ENCODE peak calls at places on chromosomes 7 and 10, in five cellular contexts. L is K562, F is kidney epithelial cell, J is psoas muscle, H is AG09309. K is an unnamed sample.

GRCh38 chr10:5284311-5285057 is 80.3 kb upstream of the UCN3 start:
- DNase-seq in L (peak), F (peak), J (no peak), H (no peak), K (no peak)

GRCh38 chr7:27199820-27200760 is at the start of gene HOXA13:
- DNase-seq in L (peak), F (no peak), J (no peak), H (no peak), K (no peak)

GRCh38 chr10:128498746-128499145 is 372.5 kb upstream of the MKI67 start:
- DNase-seq in L (no peak), F (no peak), J (no peak), H (no peak), K (no peak)

GRCh38 chr10:130971123-130971435 is 340.4 kb downstream of the TCERG1L start:
- DNase-seq in L (no peak), F (no peak), J (no peak), H (no peak), K (no peak)

GRCh38 chr10:114081911-114082583 is 38.4 kb downstream of the ADRB1 start:
- DNase-seq in L (no peak), F (no peak), J (no peak), H (no peak), K (no peak)

GRCh38 chr10:104351067-104351681 is 2.5 kb upstream of the CFAP58 start:
- DNase-seq in L (no peak), F (no peak), J (no peak), H (no peak), K (no peak)

GRCh38 chr10:112335866-112336265 is 38.0 kb upstream of the ACSL5 start:
- DNase-seq in L (no peak), F (no peak), J (no peak), H (no peak), K (no peak)

GRCh38 chr10:79444243-79445119 is 943 bp downstream of the ZCCHC24 start:
- DNase-seq in L (peak), F (no peak), J (peak), H (no peak), K (no peak)

GRCh38 chr10:22103701-22104100 is 100.2 kb upstream of the DNAJC1 start:
- DNase-seq in L (peak), F (no peak), J (no peak), H (no peak), K (no peak)

GRCh38 chr10:266974-267425 is 131.7 kb downstream of the ZMYND11 start:
- DNase-seq in L (no peak), F (no peak), J (no peak), H (no peak), K (no peak)

GRCh38 chr10:123687758-123688157 is 21.6 kb downstream of the GPR26 start:
- DNase-seq in L (no peak), F (no peak), J (no peak), H (no peak), K (no peak)

GRCh38 chr7:134920026-134920758 is 66.1 kb upstream of the AGBL3 start:
- DNase-seq in L (no peak), F (no peak), J (no peak), H (peak), K (peak)

GRCh38 chr7:11341285-11341944 is 367.7 kb downstream of the PHF14 start:
- DNase-seq in L (no peak), F (no peak), J (no peak), H (no peak), K (peak)

GRCh38 chr10:129099486-129099885 is 367.6 kb upstream of the MGMT start:
- DNase-seq in L (no peak), F (no peak), J (no peak), H (no peak), K (no peak)

GRCh38 chr10:17029581-17030271 is 99.9 kb downstream of the CUBN start:
- DNase-seq in L (peak), F (no peak), J (peak), H (no peak), K (peak)

GRCh38 chr7:128462427-128462826 is 6.7 kb downstream of the HILPDA start:
- DNase-seq in L (no peak), F (no peak), J (no peak), H (no peak), K (no peak)

GRCh38 chr10:18414061-18414460 is 237.3 kb downstream of the NSUN6 start:
- DNase-seq in L (no peak), F (no peak), J (no peak), H (no peak), K (no peak)

GRCh38 chr10:25177754-25178135 is 2.9 kb downstream of the GPR158 start:
- DNase-seq in L (no peak), F (no peak), J (no peak), H (no peak), K (no peak)

GRCh38 chr10:25177093-25177753 is 2.4 kb downstream of the GPR158 start:
- DNase-seq in L (no peak), F (no peak), J (no peak), H (no peak), K (no peak)

GRCh38 chr10:25175527-25176420 is 973 bp downstream of the GPR158 start:
- DNase-seq in L (no peak), F (no peak), J (no peak), H (no peak), K (no peak)

GRCh38 chr10:25176421-25176968 is 1.7 kb downstream of the GPR158 start:
- DNase-seq in L (no peak), F (no peak), J (no peak), H (no peak), K (no peak)

GRCh38 chr10:25174461-25175230 is at the start of gene GPR158:
- DNase-seq in L (peak), F (peak), J (peak), H (peak), K (peak)
- H3K4me3 ChIP-seq in L (peak), F (peak), J (peak), H (peak), K (peak)

GRCh38 chr7:47764746-47765145 is 182.8 kb upstream of the TNS3 start:
- DNase-seq in L (no peak), F (no peak), J (no peak), H (no peak), K (no peak)
- TF ChIP-seq CTCF in L (no peak), F (no peak), J (no peak), H (no peak), K (no peak)

GRCh38 chr7:47846117-47846836 is 102.0 kb downstream of the PKD1L1 start:
- DNase-seq in L (no peak), F (peak), J (no peak), H (no peak), K (no peak)
- H3K4me3 ChIP-seq in L (no peak), F (no peak), J (no peak), H (no peak), K (no peak)

GRCh38 chr10:70319824-70320223 is 36.0 kb upstream of the NPFFR1 start:
- DNase-seq in L (no peak), F (no peak), J (no peak), H (no peak), K (no peak)
- TF ChIP-seq CTCF in L (no peak), F (no peak), J (no peak), H (no peak), K (no peak)

DNA sequence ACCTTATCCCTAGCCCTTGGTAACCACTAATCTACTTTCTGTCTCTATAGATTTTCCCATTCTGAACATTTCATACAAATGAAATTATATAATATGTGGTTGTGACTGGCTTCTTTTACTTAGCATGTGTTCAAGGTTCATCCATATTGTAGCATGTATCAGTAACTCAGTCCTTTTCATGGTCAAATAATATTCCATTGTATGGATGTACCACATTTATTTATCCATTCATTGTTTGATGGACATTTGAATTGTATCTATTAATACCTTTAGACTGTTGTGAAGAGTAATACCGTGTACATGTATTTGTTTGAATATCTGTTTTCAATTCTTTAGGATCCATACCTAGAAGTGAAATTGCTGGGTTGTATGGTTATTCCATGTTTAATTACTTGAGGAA is 210.2 kb downstream of the BMPER start:
- DNase-seq in L (no peak), F (no peak), J (no peak), H (no peak), K (no peak)
- H3K4me3 ChIP-seq in L (no peak), F (no peak), J (no peak), H (no peak), K (no peak)

DNA sequence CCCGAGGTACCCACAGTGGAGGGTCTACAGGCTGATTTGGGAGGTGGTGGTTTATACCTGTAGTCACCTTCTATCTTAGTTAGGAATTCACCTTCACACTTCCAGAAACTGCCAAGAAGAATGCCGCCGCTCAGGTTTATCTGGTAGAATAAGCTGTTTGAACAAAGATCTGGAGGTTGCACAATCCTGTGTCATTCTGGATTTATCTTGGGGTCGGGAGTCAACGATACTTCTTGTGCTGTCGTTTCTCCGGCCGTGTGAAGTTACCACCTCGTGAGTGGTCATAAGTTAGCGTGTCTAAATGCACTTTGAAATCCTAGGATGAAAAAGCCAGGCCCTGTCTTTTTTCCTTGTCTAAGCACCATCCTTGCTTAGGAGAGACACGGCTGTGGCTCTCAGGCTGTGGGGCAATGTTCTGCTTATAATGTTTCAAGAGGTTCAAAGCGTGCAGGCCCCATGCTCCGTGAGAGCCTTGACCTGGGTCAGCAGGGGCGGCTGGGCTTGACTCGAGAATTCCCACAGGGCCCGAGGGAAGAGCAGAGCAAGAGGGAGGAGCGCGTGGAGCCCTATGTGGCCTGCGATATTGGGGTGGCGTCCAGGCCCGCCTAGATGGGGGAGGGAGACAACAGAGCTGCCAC is 35.5 kb downstream of the GRIFIN start:
- DNase-seq in L (no peak), F (no peak), J (no peak), H (no peak), K (no peak)
- TF ChIP-seq CTCF in L (no peak), F (no peak), J (no peak), H (no peak), K (no peak)

K was measured in astrocyte of the cerebellum.